ENCODE peak calls at places on chromosomes 13 and 19, in seven cellular contexts. B is trophoblast cell, F is IMR-90, R is neuronal stem cell, D is H9, V is mesendoderm, C is H1. I is an unnamed sample.

GRCh38 chr13:28329395-28330158 is 165.4 kb downstream of the FLT1 start:
- DNase-seq in D (no peak), C (no peak), F (peak), B (no peak), R (no peak), V (no peak), I (peak)

GRCh38 chr13:98453254-98453843 is 123.6 kb downstream of the STK24 start:
- DNase-seq in B (no peak), D (no peak), V (no peak), C (no peak), R (no peak), F (no peak), I (no peak)

GRCh38 chr19:10112895-10113591 is 1.6 kb downstream of the P2RY11 start:
- DNase-seq in C (peak), B (peak), F (no peak), V (peak), R (no peak), D (peak), I (no peak)

GRCh38 chr13:100473087-100473486 is 115.5 kb downstream of the GGACT start:
- DNase-seq in B (no peak), D (no peak), R (peak), F (no peak), V (peak), C (peak), I (no peak)

GRCh38 chr13:32150794-32151193 is 119.2 kb downstream of the FRY start:
- DNase-seq in V (no peak), R (no peak), C (no peak), F (peak), B (no peak), D (no peak), I (no peak)

GRCh38 chr19:53864308-53864836 is 3.3 kb upstream of the MYADM start:
- DNase-seq in R (no peak), V (no peak), C (no peak), B (no peak), F (no peak), D (no peak), I (no peak)

GRCh38 chr13:52695856-52696255 is 43.2 kb downstream of the SUGT1 start:
- DNase-seq in D (no peak), C (no peak), R (no peak), F (peak), V (no peak), B (no peak), I (peak)

GRCh38 chr19:16628183-16628983 is at the start of gene MED26:
- DNase-seq in D (peak), F (peak), V (peak), C (peak), R (peak), B (peak), I (peak)

GRCh38 chr13:80251403-80251802 is 89.5 kb downstream of the SPRY2 start:
- DNase-seq in R (no peak), V (no peak), F (peak), D (no peak), B (no peak), C (no peak), I (peak)

GRCh38 chr13:74092711-74093110 is 41.5 kb downstream of the KLF12 start:
- DNase-seq in D (no peak), B (no peak), C (no peak), V (no peak), F (no peak), R (no peak), I (no peak)

GRCh38 chr19:12555456-12555930 is 4.2 kb upstream of the ZNF564 start:
- DNase-seq in D (peak), B (no peak), C (peak), V (peak), F (no peak), R (no peak), I (no peak)

GRCh38 chr13:40876020-40876738 is 86.8 kb downstream of the SLC25A15 start:
- DNase-seq in R (no peak), D (no peak), B (peak), V (no peak), C (no peak), F (no peak), I (no peak)

GRCh38 chr13:40875583-40875982 is 86.2 kb downstream of the SLC25A15 start:
- DNase-seq in D (no peak), V (no peak), F (no peak), R (no peak), C (no peak), B (no peak), I (no peak)

GRCh38 chr13:40874138-40874776 is 84.8 kb downstream of the SLC25A15 start:
- DNase-seq in C (no peak), V (peak), D (no peak), B (no peak), F (no peak), R (no peak), I (peak)

GRCh38 chr13:40878321-40878720 is 88.9 kb downstream of the SLC25A15 start:
- DNase-seq in D (no peak), B (no peak), C (no peak), R (no peak), V (no peak), F (peak), I (no peak)

GRCh38 chr13:40875048-40875447 is 85.6 kb downstream of the SLC25A15 start:
- DNase-seq in D (no peak), C (no peak), V (no peak), F (no peak), R (no peak), B (no peak), I (no peak)
- H3K4ac ChIP-seq in D (no peak), C (no peak), V (no peak), F (no peak), R (no peak), B (no peak), I (no peak)

GRCh38 chr19:18654469-18654868 is 17.6 kb downstream of the KLHL26 start:
- DNase-seq in V (no peak), B (no peak), C (no peak), D (no peak), R (no peak), F (no peak), I (no peak)

GRCh38 chr19:18653853-18654252 is 17.0 kb downstream of the KLHL26 start:
- DNase-seq in V (no peak), R (no peak), B (no peak), F (no peak), D (no peak), C (no peak), I (no peak)

GRCh38 chr19:18657590-18658365 is 20.9 kb downstream of the KLHL26 start:
- DNase-seq in V (peak), C (no peak), D (peak), B (no peak), F (peak), R (peak), I (peak)

GRCh38 chr19:18656337-18657086 is 19.7 kb downstream of the KLHL26 start:
- DNase-seq in D (no peak), C (no peak), V (no peak), F (no peak), B (no peak), R (no peak), I (no peak)

GRCh38 chr19:18655173-18655844 is 18.5 kb downstream of the KLHL26 start:
- DNase-seq in C (no peak), D (no peak), B (no peak), F (no peak), V (no peak), R (no peak), I (no peak)
- H3K4ac ChIP-seq in C (no peak), D (no peak), B (no peak), F (no peak), V (no peak), R (no peak), I (no peak)

DNA sequence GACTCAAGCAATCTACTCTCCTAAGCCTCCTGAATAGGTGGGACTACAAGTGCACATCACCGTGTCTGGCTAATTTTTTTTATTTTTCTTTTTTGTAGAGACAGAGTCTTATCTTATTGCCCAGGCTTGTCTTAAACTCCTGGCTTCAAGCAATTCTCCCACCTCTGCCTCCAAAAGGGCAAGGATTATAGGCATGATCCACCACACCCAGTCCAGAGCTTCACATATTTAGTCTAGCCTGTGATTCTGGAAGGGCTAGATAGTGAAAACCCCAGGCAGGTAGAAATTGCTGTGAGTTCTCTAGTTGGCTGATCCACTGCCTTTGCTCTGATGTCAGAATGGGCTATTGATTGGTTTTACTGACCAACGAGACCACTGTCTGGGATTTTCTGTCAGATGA is 854.6 kb upstream of the MIR17HG start:
- DNase-seq in C (no peak), D (no peak), R (no peak), F (no peak), B (no peak), V (no peak), I (no peak)
- H3K4ac ChIP-seq in C (no peak), D (no peak), R (no peak), F (no peak), B (no peak), V (no peak), I (no peak)

GRCh38 chr13:41766439-41766838 is 194.5 kb downstream of the VWA8 start:
- DNase-seq in F (no peak), D (no peak), R (no peak), V (no peak), C (no peak), B (no peak), I (no peak)

GRCh38 chr13:41765813-41766212 is 195.1 kb downstream of the VWA8 start:
- DNase-seq in R (no peak), V (no peak), F (no peak), D (no peak), C (no peak), B (no peak), I (no peak)

GRCh38 chr13:41765020-41765419 is 195.9 kb downstream of the VWA8 start:
- DNase-seq in D (no peak), V (no peak), R (no peak), F (no peak), C (no peak), B (no peak), I (no peak)

GRCh38 chr13:41764558-41764957 is 196.4 kb downstream of the VWA8 start:
- DNase-seq in R (no peak), D (no peak), B (no peak), F (no peak), V (no peak), C (no peak), I (no peak)

GRCh38 chr13:41767801-41768200 is 193.1 kb downstream of the VWA8 start:
- DNase-seq in F (peak), B (no peak), V (no peak), D (no peak), C (no peak), R (no peak), I (peak)
- H3K4ac ChIP-seq in F (no peak), B (no peak), V (no peak), D (no peak), C (no peak), R (no peak), I (no peak)

GRCh38 chr13:23715762-23716235 is 145.6 kb downstream of the TNFRSF19 start:
- DNase-seq in C (peak), D (peak), B (peak), V (peak), R (no peak), F (no peak), I (peak)
- H3K4ac ChIP-seq in C (no peak), D (no peak), B (no peak), V (no peak), R (no peak), F (peak), I (no peak)

GRCh38 chr13:70311175-70311574 is 202.9 kb upstream of the KLHL1 start:
- DNase-seq in D (no peak), R (no peak), V (no peak), F (no peak), C (no peak), B (no peak), I (no peak)
- H3K4ac ChIP-seq in D (no peak), R (no peak), V (no peak), F (no peak), C (no peak), B (no peak), I (no peak)

DNA sequence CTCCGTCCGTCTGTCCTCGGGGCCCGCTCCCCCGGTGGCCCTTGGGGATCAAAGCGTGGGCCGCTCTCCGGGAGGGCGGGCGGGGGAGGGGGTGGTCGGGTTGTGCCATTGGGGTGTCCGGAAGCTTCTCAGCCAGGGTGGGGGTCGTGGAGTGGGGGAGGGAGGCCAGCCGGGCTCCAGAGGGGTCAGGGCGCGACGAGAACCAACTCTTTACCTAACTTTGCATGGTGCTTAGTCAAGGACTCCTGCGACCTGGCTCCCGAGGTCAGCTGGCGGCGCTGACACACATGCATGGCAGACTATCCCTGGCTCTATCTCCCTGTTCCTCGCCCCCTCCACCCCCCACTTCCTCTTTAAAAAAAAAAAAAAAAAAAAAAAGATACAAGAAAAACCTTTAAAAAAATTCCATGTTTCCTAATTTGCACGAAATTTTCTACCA is 15.5 kb downstream of the SMIM24 start:
- DNase-seq in D (no peak), B (no peak), F (no peak), C (no peak), V (peak), R (no peak), I (peak)
- H3K4ac ChIP-seq in D (no peak), B (no peak), F (no peak), C (no peak), V (peak), R (no peak), I (peak)

GRCh38 chr13:109408596-109409382 is 377.6 kb downstream of the IRS2 start:
- DNase-seq in C (no peak), B (no peak), R (no peak), D (no peak), F (no peak), V (no peak), I (no peak)

GRCh38 chr13:109416001-109416400 is 370.4 kb downstream of the IRS2 start:
- DNase-seq in V (no peak), C (no peak), F (no peak), B (no peak), R (no peak), D (no peak), I (no peak)

GRCh38 chr13:109410868-109411267 is 375.5 kb downstream of the IRS2 start:
- DNase-seq in B (no peak), C (no peak), R (no peak), V (no peak), D (no peak), F (no peak), I (no peak)

GRCh38 chr13:109415057-109415456 is 371.3 kb downstream of the IRS2 start:
- DNase-seq in V (no peak), C (no peak), D (no peak), B (no peak), F (no peak), R (no peak), I (no peak)

DNA sequence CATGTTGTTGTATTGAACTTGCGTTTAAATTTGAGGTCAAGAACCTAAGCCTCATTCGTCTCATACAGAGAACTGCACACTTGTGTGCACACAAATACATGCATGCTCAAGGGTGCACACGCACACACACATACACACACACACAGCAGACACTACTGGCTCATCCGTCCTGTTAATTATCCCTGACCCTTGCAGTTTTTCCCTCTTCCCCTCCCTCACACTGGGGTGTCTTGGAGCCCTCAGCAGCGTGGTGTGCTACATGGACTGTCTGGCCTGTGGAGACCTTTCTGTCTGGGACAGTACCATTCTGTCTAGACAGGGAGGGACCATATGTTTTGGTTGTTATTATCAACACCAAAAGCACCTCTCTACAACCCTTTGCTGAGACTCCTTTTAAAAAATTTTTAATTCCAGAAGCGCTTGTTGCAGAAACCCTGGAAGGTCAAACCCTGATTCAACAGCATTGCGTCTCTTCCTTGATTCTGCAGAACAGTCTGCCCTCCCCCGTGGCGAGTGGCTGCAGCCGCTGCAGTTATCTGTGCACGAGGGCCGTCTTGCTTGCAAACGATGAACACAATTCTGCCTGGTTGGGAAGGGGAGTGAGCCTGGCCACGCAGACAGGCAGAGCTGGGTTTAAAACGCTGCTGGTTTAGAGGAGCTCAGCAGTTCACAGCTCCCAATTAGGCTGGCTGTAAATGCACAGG is 374.0 kb downstream of the IRS2 start:
- DNase-seq in R (peak), V (peak), C (peak), D (peak), B (peak), F (peak), I (peak)
- H3K4ac ChIP-seq in R (no peak), V (no peak), C (no peak), D (no peak), B (no peak), F (peak), I (no peak)

DNA sequence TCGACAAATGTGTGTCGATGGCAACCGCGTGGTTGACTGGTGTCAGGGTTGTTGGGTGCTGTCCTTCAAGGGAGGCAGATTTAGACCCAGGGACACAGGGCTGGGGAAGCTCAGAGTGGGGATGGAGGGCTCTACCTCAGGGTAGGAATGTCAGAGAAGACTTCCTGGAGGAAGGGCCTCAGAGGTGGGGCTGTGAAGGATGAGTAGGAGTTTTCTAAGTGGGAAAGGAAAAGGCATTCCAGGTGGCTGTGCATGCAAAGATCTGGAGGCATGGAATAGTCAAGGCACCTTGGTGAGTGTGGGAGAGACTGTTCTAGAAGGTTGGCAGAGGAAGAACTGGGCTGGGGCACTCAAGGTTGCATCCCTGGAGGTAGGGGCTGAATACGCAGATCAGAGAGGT is 2.0 kb downstream of the NRTN start:
- DNase-seq in D (no peak), V (no peak), F (no peak), C (no peak), R (no peak), B (no peak), I (no peak)
- H3K4ac ChIP-seq in D (no peak), V (no peak), F (no peak), C (no peak), R (no peak), B (no peak), I (no peak)

I was measured in mesenchymal stem cell.